ENCODE peak calls at places on chromosomes 6 and 20, in eight cellular contexts. P is heart left ventricle, A is lung, C is left ventricle myocardium inferior, V is neural progenitor cell, M is fibroblast of lung, H is A673, T is bronchial epithelial cell. D is an unnamed sample.

GRCh38 chr20:59835057-59835447 is 98.4 kb downstream of the SYCP2 start:
- DNase-seq in P (no peak), A (peak; percentile 22), C (peak; percentile 9), V (no peak), M (peak; percentile 13), H (peak; percentile 15), T (no peak), D (no peak)

GRCh38 chr6:113855500-113856010 is 1.6 kb upstream of the MARCKS start:
- DNase-seq in P (no peak), A (no peak), C (peak; percentile 17), V (peak; percentile 67), M (peak; percentile 58), H (peak; percentile 30), T (no peak), D (no peak)

GRCh38 chr6:5082487-5083306 is 2.4 kb upstream of the PPP1R3G start:
- DNase-seq in P (no peak), A (no peak), C (no peak), V (no peak), M (peak; percentile 83), H (no peak), T (peak; percentile 97), D (peak; percentile 69)

GRCh38 chr6:35719830-35720733 is 16.8 kb upstream of the ARMC12 start:
- DNase-seq in P (peak; percentile 66), A (no peak), C (peak; percentile 60), V (peak; percentile 45), M (peak; percentile 28), H (peak; percentile 32), T (peak; percentile 41), D (no peak)

GRCh38 chr6:44253307-44254101 is 3.8 kb downstream of the SLC35B2 start:
- DNase-seq in P (no peak), A (no peak), C (no peak), V (peak; percentile 67), M (no peak), H (peak; percentile 79), T (no peak), D (no peak)

GRCh38 chr20:45138451-45139300 is 14.4 kb upstream of the WFDC12 start:
- DNase-seq in P (peak; percentile 32), A (peak; percentile 78), C (peak; percentile 31), V (peak; percentile 74), M (no peak), H (peak; percentile 60), T (peak; percentile 72), D (no peak)

GRCh38 chr20:24118781-24119175 is 130.2 kb upstream of the GGTLC1 start:
- DNase-seq in P (no peak), A (no peak), C (no peak), V (no peak), M (no peak), H (peak; percentile 52), T (peak; percentile 54), D (no peak)

GRCh38 chr6:157597461-157598312 is 216.7 kb downstream of the ZDHHC14 start:
- DNase-seq in P (no peak), A (no peak), C (peak; percentile 36), V (peak; percentile 73), M (no peak), H (peak; percentile 35), T (peak; percentile 22), D (no peak)

GRCh38 chr6:162612613-162613012 is 115.0 kb downstream of the PRKN start:
- DNase-seq in P (no peak), A (no peak), C (no peak), V (no peak), M (no peak), H (no peak), T (no peak), D (no peak)

GRCh38 chr6:4802312-4802935 is 26.2 kb downstream of the CDYL start:
- DNase-seq in P (no peak), A (no peak), C (no peak), V (no peak), M (no peak), H (no peak), T (no peak), D (no peak)

GRCh38 chr20:11838076-11838636 is 79.5 kb upstream of the BTBD3 start:
- DNase-seq in P (no peak), A (no peak), C (no peak), V (no peak), M (no peak), H (no peak), T (peak; percentile 25), D (no peak)

GRCh38 chr6:54291738-54292137 is 16.5 kb upstream of the TINAG start:
- DNase-seq in P (no peak), A (no peak), C (no peak), V (no peak), M (peak; percentile 92), H (peak; percentile 90), T (peak; percentile 96), D (peak; percentile 59)

GRCh38 chr6:3534599-3534998 is 77.7 kb upstream of the SLC22A23 start:
- DNase-seq in P (no peak), A (peak; percentile 11), C (no peak), V (no peak), M (peak; percentile 35), H (no peak), T (no peak), D (no peak)

GRCh38 chr6:137915778-137916177 is 48.7 kb downstream of the TNFAIP3 start:
- DNase-seq in P (no peak), A (no peak), C (no peak), V (no peak), M (no peak), H (no peak), T (no peak), D (no peak)

GRCh38 chr6:33886673-33887144 is 82.9 kb upstream of the MLN start:
- DNase-seq in P (peak; percentile 79), A (peak; percentile 58), C (peak; percentile 77), V (no peak), M (peak; percentile 38), H (peak; percentile 36), T (peak; percentile 13), D (peak; percentile 82)

GRCh38 chr6:162621246-162621645 is 106.3 kb downstream of the PRKN start:
- DNase-seq in P (peak; percentile 31), A (no peak), C (no peak), V (peak; percentile 33), M (peak; percentile 78), H (no peak), T (peak; percentile 50), D (no peak)

GRCh38 chr6:166446567-166447065 is 63.9 kb upstream of the MPC1 start:
- DNase-seq in P (no peak), A (no peak), C (no peak), V (no peak), M (no peak), H (no peak), T (peak; percentile 22), D (no peak)

GRCh38 chr20:44183282-44183681 is 3.7 kb downstream of the JPH2 start:
- DNase-seq in P (no peak), A (no peak), C (no peak), V (peak; percentile 17), M (no peak), H (no peak), T (no peak), D (no peak)

GRCh38 chr6:147950623-147950987 is 392.0 kb upstream of the SASH1 start:
- DNase-seq in P (no peak), A (peak; percentile 53), C (peak; percentile 11), V (no peak), M (peak; percentile 52), H (no peak), T (peak; percentile 38), D (no peak)

GRCh38 chr20:22582960-22583772 is 1.2 kb downstream of the FOXA2 start:
- DNase-seq in P (no peak), A (no peak), C (no peak), V (peak; percentile 66), M (no peak), H (no peak), T (peak; percentile 16), D (no peak)
- H3K4me3 ChIP-seq in P (no peak overlapping the region), A (peak overlapping the region; percentile 65), C (peak overlapping the region; percentile 41), V (peak overlapping the region; percentile 32), M (no peak overlapping the region), H (no peak overlapping the region), T (peak overlapping the region; percentile 80), D (no peak overlapping the region)

GRCh38 chr6:27753668-27754407 is 158.4 kb downstream of the OR2B2 start:
- DNase-seq in P (peak; percentile 72), A (peak; percentile 73), C (peak; percentile 53), V (peak; percentile 94), M (peak; percentile 85), H (peak; percentile 97), T (peak; percentile 79), D (peak; percentile 16)
- TF ChIP-seq CTCF in P (no peak), A (no peak), C (peak; percentile 19), V (peak; percentile 30), M (peak; percentile 4), H (peak; percentile 25), T (peak; percentile 10), D (peak; percentile 27)

DNA sequence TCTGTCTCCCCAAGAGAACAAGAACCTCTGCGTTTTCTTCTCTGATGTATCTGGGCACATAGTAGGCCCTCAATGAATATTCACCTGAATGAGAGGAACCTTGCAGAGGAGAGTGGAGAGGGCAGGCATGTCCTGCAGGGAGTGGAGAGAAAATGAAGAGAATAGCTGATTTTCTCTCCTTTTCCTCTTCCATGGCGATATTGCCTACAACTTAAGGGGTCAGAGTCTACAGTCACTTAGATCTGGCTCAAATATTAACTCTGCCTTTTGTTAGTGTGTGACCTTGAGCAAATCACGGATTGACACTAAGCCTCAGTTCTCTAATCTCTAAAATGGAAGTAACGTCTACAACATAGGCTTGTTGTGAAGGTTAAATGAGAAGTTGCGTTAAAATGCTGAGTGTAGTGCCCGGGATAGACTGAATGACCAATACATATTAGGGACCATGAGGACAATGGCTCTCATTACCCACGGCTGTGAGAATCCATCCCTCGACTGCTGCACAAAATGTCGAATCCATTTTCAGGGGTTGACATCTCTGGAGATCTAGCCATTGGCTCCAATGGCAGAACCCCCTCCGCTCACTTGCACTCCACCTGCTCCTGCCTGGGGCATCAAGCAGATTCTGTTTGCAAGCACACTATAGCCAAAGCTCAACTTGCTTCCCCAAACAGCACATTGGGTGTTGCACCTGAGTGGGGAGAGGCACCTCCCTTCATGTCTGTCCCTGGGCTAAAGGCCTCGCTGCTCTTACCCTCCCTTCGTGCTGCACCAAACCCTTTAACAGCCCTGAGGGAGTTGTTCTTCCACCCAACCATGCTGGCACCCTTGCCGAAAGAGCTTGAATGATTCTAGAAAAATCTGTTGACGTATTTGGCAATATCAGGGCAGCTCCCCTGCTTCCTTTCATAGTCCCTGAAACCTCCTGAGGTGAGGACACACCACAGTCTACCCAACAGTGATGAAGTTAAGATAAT is 15.0 kb downstream of the CD83 start:
- DNase-seq in P (no peak), A (no peak), C (no peak), V (no peak), M (no peak), H (no peak), T (no peak), D (no peak)
- H3K36me3 ChIP-seq in P (peaks cover 14% of the 10 kb centered on the region), A (peaks cover 29% of the 10 kb centered on the region), C (peaks cover 7% of the 10 kb centered on the region), V (no peaks in the 10 kb centered on the region), M (no peaks in the 10 kb centered on the region), H (no peaks in the 10 kb centered on the region), T (no peaks in the 10 kb centered on the region), D (no peaks in the 10 kb centered on the region)

DNA sequence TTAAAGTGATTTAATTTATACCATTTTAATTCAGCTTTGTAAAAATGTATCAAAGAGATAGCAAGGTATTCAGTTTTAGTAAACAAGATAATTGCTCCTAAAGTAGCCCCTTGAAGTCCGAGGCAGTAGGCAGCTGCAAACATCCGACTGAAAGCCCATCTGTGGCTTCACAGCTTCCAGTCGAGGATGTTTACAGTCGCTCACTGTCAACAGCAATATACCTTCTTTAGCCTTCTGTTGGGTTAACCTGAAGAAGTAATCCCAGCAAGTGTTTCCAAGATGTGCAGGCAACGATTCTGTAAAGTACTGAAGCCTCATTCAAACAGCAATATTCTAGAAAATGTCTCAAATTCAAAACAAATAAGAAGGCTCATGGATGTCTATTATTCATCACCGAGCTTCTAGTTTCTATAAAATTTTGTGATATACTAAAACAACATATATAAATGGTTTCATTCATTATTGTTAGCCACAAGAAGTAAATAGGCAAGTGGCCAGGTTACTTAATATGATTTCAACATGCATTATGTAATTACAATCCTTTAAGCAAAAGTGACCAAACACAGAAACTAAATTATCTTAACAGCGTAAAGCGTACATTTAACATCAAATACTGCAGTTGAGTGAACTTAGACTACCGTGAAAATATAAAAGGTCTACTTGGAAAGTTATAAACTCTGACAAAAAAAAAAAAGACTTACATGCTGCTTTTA is 115.0 kb downstream of the OGFRL1 start:
- DNase-seq in P (no peak), A (no peak), C (no peak), V (peak; percentile 16), M (no peak), H (no peak), T (no peak), D (no peak)
- H3K4me3 ChIP-seq in P (peak overlapping the region; percentile 19), A (no peak overlapping the region), C (peak overlapping the region; percentile 38), V (no peak overlapping the region), M (no peak overlapping the region), H (no peak overlapping the region), T (no peak overlapping the region), D (no peak overlapping the region)